ENCODE peak calls at places on chromosome X, in six cellular contexts. J is suprapubic skin; B is activated CD4-positive, alpha-beta T cell treated with anti-CD3 and anti-CD28 coated beads, Interleukin-2, amount 50 U/mL, for 48 hours; Q is ACHN; X is CD4-positive, alpha-beta T cell; D is lower leg skin. A is an unnamed sample.

GRCh38 chrX:149129767-149130166 is 375.3 kb downstream of the IDS start:
- DNase-seq in B (no peak), Q (no peak), X (no peak), J (no peak), D (no peak), A (no peak)

GRCh38 chrX:43717161-43717560 is 61.1 kb downstream of the MAOA start:
- DNase-seq in X (no peak), D (no peak), B (no peak), Q (no peak), J (no peak), A (no peak)

GRCh38 chrX:45907776-45908175 is 637.4 kb downstream of the ZNF674 start:
- DNase-seq in J (no peak), B (no peak), D (no peak), Q (no peak), X (no peak), A (no peak)

GRCh38 chrX:74438771-74439170 is 17.5 kb downstream of the SLC16A2 start:
- DNase-seq in X (no peak), J (no peak), B (no peak), D (no peak), Q (no peak), A (no peak)

GRCh38 chrX:12886545-12886944 is 19.7 kb downstream of the TLR7 start:
- DNase-seq in B (no peak), D (no peak), Q (no peak), J (no peak), X (no peak), A (no peak)

GRCh38 chrX:115889121-115889890 is 281.2 kb upstream of the AGTR2 start:
- DNase-seq in X (no peak), J (peak; percentile 50), D (no peak), B (no peak), Q (no peak), A (no peak)

GRCh38 chrX:7086384-7086783 is 61.1 kb upstream of the STS start:
- DNase-seq in J (no peak), D (no peak), Q (no peak), B (peak; percentile 4), X (no peak), A (no peak)

GRCh38 chrX:15170927-15171326 is 99.0 kb downstream of the ASB9 start:
- DNase-seq in X (no peak), J (no peak), Q (no peak), B (no peak), D (no peak), A (no peak)

GRCh38 chrX:120145295-120145925 is 13.0 kb upstream of the RHOXF2 start:
- DNase-seq in Q (no peak), B (no peak), X (no peak), D (no peak), J (no peak), A (no peak)

GRCh38 chrX:15718283-15718970 is 19.6 kb upstream of the CA5B start:
- DNase-seq in J (no peak), Q (no peak), X (no peak), B (no peak), D (no peak), A (no peak)

GRCh38 chrX:142688256-142688655 is 337.5 kb upstream of the SPANXN4 start:
- DNase-seq in J (no peak), B (no peak), D (no peak), X (no peak), Q (no peak), A (no peak)

GRCh38 chrX:39946822-39947221 is 150.9 kb downstream of the BCOR start:
- DNase-seq in J (no peak), D (no peak), X (no peak), B (no peak), Q (peak; percentile 42), A (no peak)

GRCh38 chrX:132181364-132181763 is 37.9 kb downstream of the RAP2C start:
- DNase-seq in J (peak; percentile 55), Q (no peak), D (peak; percentile 16), B (no peak), X (no peak), A (no peak)

GRCh38 chrX:136447308-136447707 is 40.4 kb upstream of the BRS3 start:
- DNase-seq in X (no peak), J (no peak), B (no peak), Q (no peak), D (no peak), A (no peak)

GRCh38 chrX:30615229-30615628 is 37.7 kb upstream of the TASL start:
- DNase-seq in D (no peak), X (no peak), J (no peak), B (no peak), Q (no peak), A (no peak)

GRCh38 chrX:29826651-29827206 is 388.6 kb upstream of the MAGEB2 start:
- DNase-seq in D (no peak), X (no peak), B (no peak), Q (no peak), J (no peak), A (no peak)

GRCh38 chrX:12974217-12974796 is 603 bp upstream of the TMSB4X start:
- DNase-seq in J (peak; percentile 87), X (peak; percentile 39), D (peak; percentile 50), Q (peak; percentile 59), B (peak; percentile 70), A (peak; percentile 68)

GRCh38 chrX:102934624-102935023 is 2.4 kb upstream of the RAB40AL start:
- DNase-seq in X (peak; percentile 9), B (peak; percentile 40), D (peak; percentile 12), Q (peak; percentile 16), J (no peak), A (no peak)

GRCh38 chrX:112997991-112998390 is 157.4 kb upstream of the AMOT start:
- DNase-seq in J (no peak), B (no peak), X (no peak), D (no peak), Q (no peak), A (no peak)

GRCh38 chrX:153459976-153460375 is 10.4 kb downstream of the HAUS7 start:
- DNase-seq in B (no peak), X (no peak), J (no peak), Q (peak; percentile 64), D (no peak), A (no peak)

GRCh38 chrX:132875705-132876508 is 82.5 kb downstream of the HS6ST2 start:
- DNase-seq in J (no peak), X (no peak), Q (no peak), B (no peak), D (no peak), A (no peak)

GRCh38 chrX:30196322-30196721 is 19.0 kb upstream of the MAGEB2 start:
- DNase-seq in Q (peak; percentile 5), B (no peak), X (no peak), D (no peak), J (no peak), A (no peak)

GRCh38 chrX:33831211-33831610 is 300.9 kb downstream of the FAM47A start:
- DNase-seq in J (no peak), Q (no peak), X (no peak), B (no peak), D (no peak), A (no peak)

GRCh38 chrX:15349046-15349445 is 13.7 kb upstream of the PIGA start:
- DNase-seq in B (no peak), Q (peak; percentile 37), J (no peak), X (no peak), D (peak; percentile 22), A (no peak)

GRCh38 chrX:84487365-84488353 is 14.6 kb downstream of the HDX start:
- DNase-seq in D (no peak), Q (no peak), X (no peak), J (no peak), B (no peak), A (no peak)

GRCh38 chrX:141839856-141840255 is 1.7 kb downstream of the MAGEC3 start:
- DNase-seq in J (no peak), X (no peak), D (no peak), B (no peak), Q (peak; percentile 10), A (no peak)

GRCh38 chrX:66015152-66015827 is 24.6 kb downstream of the VSIG4 start:
- DNase-seq in B (no peak), Q (no peak), X (no peak), J (no peak), D (peak; percentile 22), A (peak; percentile 54)

GRCh38 chrX:153649178-153649914 is 2.3 kb downstream of the DUSP9 start:
- DNase-seq in B (peak; percentile 48), D (no peak), J (peak; percentile 55), Q (peak; percentile 15), X (no peak), A (peak; percentile 29)

GRCh38 chrX:102651968-102652744 is 873 bp downstream of the GPRASP1 start:
- DNase-seq in X (peak; percentile 49), J (no peak), D (no peak), Q (peak; percentile 32), B (peak; percentile 48), A (no peak)

GRCh38 chrX:16733013-16733412 is 13.6 kb downstream of the SYAP1 start:
- DNase-seq in X (no peak), Q (no peak), D (no peak), J (no peak), B (no peak), A (no peak)

GRCh38 chrX:24380273-24381036 is 20.0 kb downstream of the SUPT20HL1 start:
- DNase-seq in Q (no peak), B (no peak), D (no peak), X (no peak), J (no peak), A (no peak)

GRCh38 chrX:71871367-71871766 is 39.3 kb upstream of the NHSL2 start:
- DNase-seq in B (peak; percentile 37), Q (no peak), D (no peak), J (no peak), X (no peak), A (no peak)

GRCh38 chrX:39491548-39492297 is 606.0 kb downstream of the BCOR start:
- DNase-seq in J (no peak), X (peak; percentile 45), D (no peak), Q (no peak), B (peak; percentile 68), A (no peak)

GRCh38 chrX:72609313-72609712 is 36.7 kb upstream of the HDAC8 start:
- DNase-seq in Q (peak; percentile 1), B (no peak), D (no peak), J (no peak), X (no peak), A (no peak)

GRCh38 chrX:19578956-19579355 is 63.6 kb upstream of the MAP3K15 start:
- DNase-seq in X (no peak), B (no peak), D (no peak), Q (no peak), J (no peak), A (no peak)